ENCODE peak calls at places on chromosomes 13 and 19, in seven cellular contexts. J is SK-N-SH, V is H1, G is GM12891, C is HepG2, M is GM12878, Z is K562. W is an unnamed sample.

GRCh38 chr19:16315825-16316505 is 8.7 kb upstream of the KLF2 start:
- DNase-seq in J (no peak), V (no peak), G (no peak), C (no peak), M (no peak), Z (peak; percentile 72), W (no peak)

GRCh38 chr13:67023088-67023893 is 206.8 kb downstream of the PCDH9 start:
- DNase-seq in J (no peak), V (no peak), G (no peak), C (no peak), M (no peak), Z (no peak), W (no peak)

GRCh38 chr19:489418-490196 is 6.7 kb upstream of the MADCAM1 start:
- DNase-seq in J (peak; percentile 70), V (peak; percentile 73), G (no peak), C (peak; percentile 45), M (no peak), Z (no peak), W (peak; percentile 54)

GRCh38 chr19:57241181-57241580 is 749 bp downstream of the ZNF805 start:
- DNase-seq in J (peak; percentile 26), V (no peak), G (no peak), C (peak; percentile 12), M (no peak), Z (no peak), W (no peak)

GRCh38 chr19:4519521-4520277 is 1.4 kb upstream of the PLIN4 start:
- DNase-seq in J (no peak), V (no peak), G (no peak), C (no peak), M (no peak), Z (no peak), W (no peak)

GRCh38 chr19:47100290-47100689 is 13.3 kb downstream of the ZC3H4 start:
- DNase-seq in J (no peak), V (no peak), G (no peak), C (no peak), M (no peak), Z (no peak), W (no peak)

GRCh38 chr13:99655351-99656091 is 154.2 kb downstream of the TM9SF2 start:
- DNase-seq in J (no peak), V (no peak), G (no peak), C (peak; percentile 72), M (no peak), Z (no peak), W (no peak)

GRCh38 chr13:20667857-20668256 is 35.6 kb upstream of the IL17D start:
- DNase-seq in J (no peak), V (no peak), G (no peak), C (no peak), M (no peak), Z (no peak), W (no peak)

GRCh38 chr19:23070353-23070781 is 46.5 kb upstream of the ZNF730 start:
- DNase-seq in J (peak; percentile 73), V (peak; percentile 60), G (peak; percentile 43), C (no peak), M (no peak), Z (peak; percentile 31), W (no peak)

GRCh38 chr19:34500656-34501120 is 19.1 kb downstream of the WTIP start:
- DNase-seq in J (no peak), V (no peak), G (no peak), C (no peak), M (no peak), Z (peak; percentile 40), W (no peak)

GRCh38 chr13:112064222-112064621 is 2.7 kb upstream of the SOX1 start:
- DNase-seq in J (no peak), V (no peak), G (no peak), C (no peak), M (no peak), Z (no peak), W (no peak)

GRCh38 chr19:45234089-45234869 is 10.9 kb downstream of the EXOC3L2 start:
- DNase-seq in J (peak; percentile 60), V (peak; percentile 77), G (no peak), C (no peak), M (no peak), Z (no peak), W (no peak)

GRCh38 chr13:95185851-95186250 is 115.4 kb downstream of the ABCC4 start:
- DNase-seq in J (no peak), V (no peak), G (no peak), C (no peak), M (no peak), Z (no peak), W (no peak)

GRCh38 chr13:49716615-49717014 is 25.3 kb upstream of the EBPL start:
- DNase-seq in J (no peak), V (no peak), G (no peak), C (no peak), M (no peak), Z (no peak), W (no peak)

GRCh38 chr19:7921302-7921954 is 1.3 kb downstream of the SNAPC2 start:
- DNase-seq in J (no peak), V (no peak), G (no peak), C (no peak), M (no peak), Z (no peak), W (no peak)

GRCh38 chr19:853014-853553 is 981 bp downstream of the ELANE start:
- DNase-seq in J (no peak), V (no peak), G (no peak), C (no peak), M (no peak), Z (no peak), W (no peak)

GRCh38 chr13:99819962-99820361 is 151.6 kb downstream of the ZIC5 start:
- DNase-seq in J (no peak), V (no peak), G (no peak), C (no peak), M (no peak), Z (no peak), W (no peak)

GRCh38 chr19:12984143-12984627 is 11.1 kb upstream of the NFIX start:
- DNase-seq in J (no peak), V (no peak), G (no peak), C (no peak), M (no peak), Z (no peak), W (no peak)

GRCh38 chr19:12984683-12985048 is 10.6 kb upstream of the NFIX start:
- DNase-seq in J (no peak), V (no peak), G (no peak), C (no peak), M (no peak), Z (no peak), W (no peak)

GRCh38 chr19:12982648-12983047 is 12.6 kb upstream of the NFIX start:
- DNase-seq in J (no peak), V (no peak), G (no peak), C (no peak), M (no peak), Z (no peak), W (no peak)

GRCh38 chr19:12983091-12983490 is 12.2 kb upstream of the NFIX start:
- DNase-seq in J (no peak), V (no peak), G (no peak), C (no peak), M (no peak), Z (no peak), W (no peak)

GRCh38 chr19:12983561-12984142 is 11.6 kb upstream of the NFIX start:
- DNase-seq in J (peak; percentile 98), V (peak; percentile 97), G (peak; percentile 90), C (peak; percentile 53), M (no peak), Z (peak; percentile 84), W (peak; percentile 85)
- TF ChIP-seq POLR2AphosphoS5 in J (no peak), V (no peak), G (no peak), C (no peak), M (no peak), Z (no peak), W (no peak)

DNA sequence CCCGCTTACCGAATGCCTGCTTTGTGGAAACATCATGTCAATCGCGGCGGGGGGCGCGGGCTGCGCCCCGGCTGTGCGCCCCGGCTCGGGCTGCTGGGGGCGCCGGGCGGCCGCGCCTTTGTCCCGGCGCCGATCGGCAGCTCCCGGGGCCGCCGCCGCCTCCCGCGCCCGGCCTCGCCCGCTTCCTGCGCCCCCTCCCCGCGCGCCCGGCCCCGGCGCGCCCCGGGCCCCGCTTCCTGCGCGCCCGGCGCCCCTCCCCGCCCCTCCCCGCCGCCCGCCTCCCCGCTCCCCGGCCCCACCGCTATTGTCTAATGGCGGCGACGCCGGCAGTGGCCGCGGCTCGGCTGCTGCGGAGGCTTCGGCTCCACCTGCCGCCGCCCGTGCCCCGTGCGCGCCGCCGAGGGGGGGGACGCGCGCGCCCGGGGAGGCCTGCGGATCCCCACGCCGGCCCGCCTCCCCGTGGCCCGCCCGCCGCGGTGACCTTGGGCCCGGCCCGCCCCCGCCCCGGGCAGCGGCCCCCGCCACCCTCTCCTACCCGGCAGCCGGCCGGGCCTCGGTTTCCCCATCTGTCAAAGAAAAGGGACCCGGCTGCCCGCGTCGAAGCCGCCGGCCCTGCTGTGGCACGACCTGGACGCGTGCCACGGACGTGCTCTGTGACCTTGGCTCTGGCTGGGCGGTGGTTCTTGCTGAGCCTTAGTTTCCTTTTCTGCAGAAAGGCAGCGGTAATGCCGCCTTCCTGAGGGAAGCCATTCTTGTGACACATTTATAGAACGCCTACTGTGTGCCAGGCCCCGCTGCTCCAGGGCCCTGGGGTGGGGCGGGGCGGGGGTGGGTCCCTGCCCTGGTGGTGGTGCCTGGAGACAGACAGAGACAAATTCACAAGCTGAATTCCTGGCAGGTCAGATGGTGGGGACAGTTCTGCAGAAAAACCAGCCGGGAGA is at the start of gene TLE5:
- DNase-seq in J (peak; percentile 92), V (peak; percentile 56), G (peak; percentile 79), C (peak; percentile 43), M (no peak), Z (peak; percentile 85), W (peak; percentile 83)
- TF ChIP-seq TAF1 in J (peak; percentile 54), V (no peak), G (no peak), C (no peak), M (peak; percentile 70), Z (peak; percentile 78), W (no peak)

GRCh38 chr19:31534231-31534630 is 185.0 kb upstream of the TSHZ3 start:
- DNase-seq in J (no peak), V (peak; percentile 6), G (no peak), C (no peak), M (no peak), Z (no peak), W (no peak)
- TF ChIP-seq POLR2AphosphoS5 in J (no peak), V (no peak), G (no peak), C (no peak), M (no peak), Z (no peak), W (no peak)

DNA sequence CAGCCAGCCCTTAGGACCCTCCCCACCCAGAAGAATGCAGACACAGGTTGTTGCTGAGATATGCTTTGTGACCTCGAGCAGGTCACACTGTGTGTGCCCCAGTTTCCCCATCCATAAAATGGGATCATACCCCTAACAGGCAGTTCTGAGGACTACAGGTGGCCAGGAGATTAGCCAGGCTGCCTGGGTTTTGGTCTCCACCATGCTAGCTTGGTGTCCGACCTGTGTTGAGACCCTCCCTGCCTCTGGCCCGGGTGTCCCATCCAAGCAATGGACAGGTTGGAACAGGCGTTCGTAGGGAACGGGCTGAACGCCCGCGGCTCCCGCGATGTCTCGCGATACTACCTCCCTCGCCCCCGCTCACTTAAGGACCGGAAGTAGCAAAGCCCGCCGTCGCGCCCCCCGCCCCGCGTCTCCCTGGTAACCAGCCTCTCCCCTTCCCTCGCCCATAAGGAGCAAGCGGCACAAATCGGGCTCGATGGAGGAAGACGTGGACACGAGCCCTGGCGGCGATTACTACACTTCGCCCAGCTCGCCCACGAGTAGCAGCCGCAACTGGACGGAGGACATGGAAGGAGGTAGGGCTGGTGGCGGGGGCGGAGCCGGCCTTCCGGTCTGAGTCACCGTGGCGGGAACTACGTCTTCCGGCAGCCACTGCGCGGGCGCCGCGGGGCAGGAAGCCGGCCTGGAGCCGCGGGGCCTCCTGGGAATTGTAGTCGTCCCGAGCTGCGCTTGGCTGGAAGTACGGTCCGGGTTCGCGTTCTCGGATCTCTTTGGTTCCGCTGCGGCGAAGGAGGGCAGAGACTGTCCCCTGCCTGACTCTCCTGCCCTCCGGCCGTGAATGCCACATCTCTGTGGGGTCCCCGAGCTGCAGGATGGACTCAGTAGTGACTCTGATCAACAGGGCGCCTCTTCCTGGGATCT is 45.4 kb downstream of the SMIM24 start:
- DNase-seq in J (peak; percentile 97), V (peak; percentile 97), G (peak; percentile 99), C (peak; percentile 72), M (peak; percentile 80), Z (peak; percentile 97), W (peak; percentile 99)
- TF ChIP-seq TAF1 in J (no peak), V (peak; percentile 89), G (peak; percentile 88), C (peak; percentile 60), M (peak; percentile 73), Z (peak; percentile 78), W (peak; percentile 24)

W was measured in GM12892.